ENCODE peak calls at places on chromosomes 11 and 22, in seven cellular contexts. One of them, this sample, is unnamed.

GRCh38 chr22:30062934-30063333 is 17.3 kb upstream of the HORMAD2 start:
- DNase-seq in mammary epithelial cell: no peak
- DNase-seq in MCF 10A: no peak
- DNase-seq in LNCaP clone FGC: no peak
- DNase-seq in midbrain: no peak
- DNase-seq in DMS53: no peak
- DNase-seq in testis: no peak
- DNase-seq in this sample: no peak

GRCh38 chr22:49825944-49826602 is 1.6 kb downstream of the BRD1 start:
- DNase-seq in DMS53: peak
- DNase-seq in midbrain: no peak
- DNase-seq in LNCaP clone FGC: no peak
- DNase-seq in testis: no peak
- DNase-seq in mammary epithelial cell: peak
- DNase-seq in MCF 10A: peak
- DNase-seq in this sample: no peak

GRCh38 chr22:19723990-19724827 is 870 bp downstream of the GP1BB start:
- DNase-seq in mammary epithelial cell: no peak
- DNase-seq in MCF 10A: no peak
- DNase-seq in midbrain: no peak
- DNase-seq in DMS53: peak
- DNase-seq in testis: no peak
- DNase-seq in LNCaP clone FGC: no peak
- DNase-seq in this sample: no peak

GRCh38 chr11:62508336-62509058 is 38.1 kb downstream of the AHNAK start:
- DNase-seq in DMS53: peak
- DNase-seq in LNCaP clone FGC: peak
- DNase-seq in MCF 10A: peak
- DNase-seq in midbrain: peak
- DNase-seq in testis: peak
- DNase-seq in mammary epithelial cell: peak
- DNase-seq in this sample: peak

GRCh38 chr11:8357505-8357888 is 93.8 kb upstream of the LMO1 start:
- DNase-seq in mammary epithelial cell: no peak
- DNase-seq in DMS53: no peak
- DNase-seq in MCF 10A: no peak
- DNase-seq in testis: no peak
- DNase-seq in midbrain: no peak
- DNase-seq in LNCaP clone FGC: no peak
- DNase-seq in this sample: no peak

GRCh38 chr11:118657238-118657637 is 22.2 kb downstream of the TREH start:
- DNase-seq in DMS53: peak
- DNase-seq in LNCaP clone FGC: no peak
- DNase-seq in MCF 10A: no peak
- DNase-seq in testis: no peak
- DNase-seq in midbrain: no peak
- DNase-seq in mammary epithelial cell: no peak
- DNase-seq in this sample: peak

GRCh38 chr11:127806486-127806885 is 780.9 kb downstream of the ETS1 start:
- DNase-seq in LNCaP clone FGC: no peak
- DNase-seq in MCF 10A: no peak
- DNase-seq in mammary epithelial cell: no peak
- DNase-seq in testis: peak
- DNase-seq in DMS53: no peak
- DNase-seq in midbrain: no peak
- DNase-seq in this sample: no peak

GRCh38 chr22:34587357-34588356 is 478.3 kb upstream of the ISX start:
- DNase-seq in LNCaP clone FGC: peak
- DNase-seq in MCF 10A: no peak
- DNase-seq in testis: no peak
- DNase-seq in DMS53: no peak
- DNase-seq in midbrain: no peak
- DNase-seq in mammary epithelial cell: peak
- DNase-seq in this sample: no peak

GRCh38 chr11:116601734-116602636 is 170.8 kb downstream of the BUD13 start:
- DNase-seq in LNCaP clone FGC: no peak
- DNase-seq in DMS53: peak
- DNase-seq in MCF 10A: no peak
- DNase-seq in testis: no peak
- DNase-seq in mammary epithelial cell: no peak
- DNase-seq in midbrain: no peak
- DNase-seq in this sample: no peak

GRCh38 chr22:23289851-23290724 is 109.8 kb downstream of the BCR start:
- DNase-seq in testis: peak
- DNase-seq in mammary epithelial cell: peak
- DNase-seq in DMS53: peak
- DNase-seq in midbrain: peak
- DNase-seq in MCF 10A: peak
- DNase-seq in LNCaP clone FGC: no peak
- DNase-seq in this sample: peak

GRCh38 chr22:27195104-27195503 is 537.7 kb downstream of the MIAT start:
- DNase-seq in MCF 10A: no peak
- DNase-seq in midbrain: no peak
- DNase-seq in LNCaP clone FGC: no peak
- DNase-seq in DMS53: peak
- DNase-seq in mammary epithelial cell: no peak
- DNase-seq in testis: peak
- DNase-seq in this sample: no peak

GRCh38 chr22:49765091-49765771 is 62.4 kb downstream of the BRD1 start:
- DNase-seq in MCF 10A: no peak
- DNase-seq in mammary epithelial cell: no peak
- DNase-seq in midbrain: no peak
- DNase-seq in LNCaP clone FGC: no peak
- DNase-seq in DMS53: no peak
- DNase-seq in testis: peak
- DNase-seq in this sample: no peak

GRCh38 chr22:24951942-24952836 is at the start of gene KIAA1671:
- DNase-seq in MCF 10A: peak
- DNase-seq in DMS53: peak
- DNase-seq in LNCaP clone FGC: peak
- DNase-seq in mammary epithelial cell: peak
- DNase-seq in midbrain: peak
- DNase-seq in testis: peak
- DNase-seq in this sample: peak

GRCh38 chr11:102244681-102245409 is 72.4 kb upstream of the BIRC3 start:
- DNase-seq in midbrain: no peak
- DNase-seq in DMS53: no peak
- DNase-seq in MCF 10A: peak
- DNase-seq in LNCaP clone FGC: no peak
- DNase-seq in mammary epithelial cell: peak
- DNase-seq in testis: no peak
- DNase-seq in this sample: no peak

GRCh38 chr11:92714111-92714510 is 255.3 kb upstream of the MTNR1B start:
- DNase-seq in midbrain: no peak
- DNase-seq in mammary epithelial cell: no peak
- DNase-seq in LNCaP clone FGC: no peak
- DNase-seq in MCF 10A: no peak
- DNase-seq in testis: no peak
- DNase-seq in DMS53: no peak
- DNase-seq in this sample: no peak

GRCh38 chr11:70517996-70518907 is 119.9 kb downstream of the CTTN start:
- DNase-seq in midbrain: no peak
- DNase-seq in testis: no peak
- DNase-seq in MCF 10A: peak
- DNase-seq in LNCaP clone FGC: no peak
- DNase-seq in DMS53: no peak
- DNase-seq in mammary epithelial cell: peak
- DNase-seq in this sample: peak

GRCh38 chr22:20001082-20001638 is 15.5 kb downstream of the ARVCF start:
- DNase-seq in testis: no peak
- DNase-seq in midbrain: no peak
- DNase-seq in DMS53: no peak
- DNase-seq in MCF 10A: no peak
- DNase-seq in mammary epithelial cell: no peak
- DNase-seq in LNCaP clone FGC: no peak
- DNase-seq in this sample: no peak

GRCh38 chr11:122882189-122882808 is at the start of gene JHY:
- DNase-seq in MCF 10A: no peak
- DNase-seq in LNCaP clone FGC: no peak
- DNase-seq in midbrain: no peak
- DNase-seq in DMS53: no peak
- DNase-seq in testis: no peak
- DNase-seq in mammary epithelial cell: no peak
- DNase-seq in this sample: no peak